ENCODE peak calls at places on chromosomes 13 and 19, in seven cellular contexts. M is IMR-90; W is effector memory CD4-positive, alpha-beta T cell; B is thoracic aorta; Q is left ventricle myocardium inferior; L is PC-3; K is tibial artery. J is an unnamed sample.

GRCh38 chr13:109729031-109729870 is 57.1 kb downstream of the IRS2 start:
- DNase-seq in K (no peak), Q (no peak), B (no peak), W (no peak), L (no peak), M (no peak), J (no peak)

GRCh38 chr13:110125613-110126272 is 181.2 kb downstream of the COL4A1 start:
- DNase-seq in W (no peak), L (no peak), B (no peak), M (no peak), Q (no peak), K (no peak), J (no peak)

GRCh38 chr19:56309511-56310185 is 5.0 kb downstream of the ZSCAN5A start:
- DNase-seq in W (peak; percentile 26), M (peak; percentile 4), B (no peak), K (no peak), L (peak; percentile 58), Q (peak; percentile 41), J (peak; percentile 64)

GRCh38 chr13:43520331-43520730 is 266.4 kb downstream of the ENOX1 start:
- DNase-seq in Q (no peak), K (no peak), M (no peak), W (no peak), B (no peak), L (no peak), J (no peak)

GRCh38 chr13:23572836-23573235 is 2.6 kb downstream of the TNFRSF19 start:
- DNase-seq in W (no peak), M (no peak), K (no peak), B (no peak), Q (no peak), L (no peak), J (no peak)

GRCh38 chr13:29849071-29849541 is 1.3 kb downstream of the UBL3 start:
- DNase-seq in M (peak; percentile 22), L (peak; percentile 40), K (no peak), Q (no peak), B (no peak), W (peak; percentile 16), J (no peak)

GRCh38 chr13:76622336-76623045 is 263.7 kb downstream of the KCTD12 start:
- DNase-seq in B (no peak), Q (peak; percentile 19), W (no peak), L (no peak), M (no peak), K (no peak), J (peak; percentile 63)

GRCh38 chr19:49894879-49895565 is 1.7 kb downstream of the IL4I1 start:
- DNase-seq in M (no peak), Q (no peak), K (no peak), L (no peak), B (no peak), W (peak; percentile 45), J (no peak)

GRCh38 chr19:55368701-55369563 is 1.3 kb downstream of the IL11 start:
- DNase-seq in B (no peak), Q (no peak), L (peak; percentile 67), K (no peak), W (no peak), M (peak; percentile 49), J (no peak)

GRCh38 chr19:36916991-36917390 is 859 bp downstream of the ZNF568 start:
- DNase-seq in L (no peak), B (no peak), M (peak; percentile 33), Q (no peak), K (no peak), W (no peak), J (no peak)

GRCh38 chr19:15417699-15418098 is 1.1 kb downstream of the AKAP8L start:
- DNase-seq in W (no peak), B (no peak), K (peak; percentile 65), Q (no peak), M (no peak), L (peak; percentile 6), J (no peak)
- H3K4me1 ChIP-seq in W (peaks cover 22% of the 10 kb centered on the region), B (peaks cover 25% of the 10 kb centered on the region), K (peaks cover 35% of the 10 kb centered on the region), Q (peaks cover 84% of the 10 kb centered on the region), M (peaks cover 17% of the 10 kb centered on the region), L (peaks cover 23% of the 10 kb centered on the region), J (peaks cover 14% of the 10 kb centered on the region)

GRCh38 chr19:51572415-51572814 is 1.3 kb downstream of the ZNF175 start:
- DNase-seq in W (no peak), B (no peak), L (peak; percentile 61), K (no peak), Q (no peak), M (peak; percentile 3), J (no peak)
- H3K4me3 ChIP-seq in W (no peak overlapping the region), B (peak overlapping the region; percentile 80), L (peak overlapping the region; percentile 81), K (peak overlapping the region; percentile 66), Q (peak overlapping the region; percentile 74), M (peak overlapping the region; percentile 74), J (peak overlapping the region; percentile 91)

DNA sequence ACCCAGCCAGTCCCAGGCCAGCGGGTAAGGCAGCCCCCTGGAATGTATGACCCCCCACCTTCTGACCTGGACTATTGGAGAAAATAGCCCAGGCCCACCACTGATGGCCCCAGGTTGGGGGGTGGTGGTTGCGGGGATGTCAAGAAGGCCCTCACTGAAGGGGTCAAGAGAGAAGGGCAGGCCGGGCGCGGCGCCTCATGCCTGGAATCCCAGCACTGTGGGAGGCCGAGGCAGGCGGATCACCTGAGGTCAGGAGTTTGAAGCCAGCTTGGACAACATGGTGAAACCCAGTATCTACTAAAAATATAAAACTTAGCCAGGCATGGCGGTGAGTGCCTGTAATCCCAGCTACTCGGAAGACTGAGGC is 1.5 kb upstream of the ADAMTSL5 start:
- DNase-seq in W (no peak), M (no peak), Q (no peak), L (no peak), B (no peak), K (no peak), J (no peak)
- H3K27me3 ChIP-seq in W (no peaks in the 10 kb centered on the region), M (no peaks in the 10 kb centered on the region), Q (peaks cover 52% of the 10 kb centered on the region), L (no peaks in the 10 kb centered on the region), B (no peaks in the 10 kb centered on the region), K (peaks cover 71% of the 10 kb centered on the region), J (peaks cover 39% of the 10 kb centered on the region)

DNA sequence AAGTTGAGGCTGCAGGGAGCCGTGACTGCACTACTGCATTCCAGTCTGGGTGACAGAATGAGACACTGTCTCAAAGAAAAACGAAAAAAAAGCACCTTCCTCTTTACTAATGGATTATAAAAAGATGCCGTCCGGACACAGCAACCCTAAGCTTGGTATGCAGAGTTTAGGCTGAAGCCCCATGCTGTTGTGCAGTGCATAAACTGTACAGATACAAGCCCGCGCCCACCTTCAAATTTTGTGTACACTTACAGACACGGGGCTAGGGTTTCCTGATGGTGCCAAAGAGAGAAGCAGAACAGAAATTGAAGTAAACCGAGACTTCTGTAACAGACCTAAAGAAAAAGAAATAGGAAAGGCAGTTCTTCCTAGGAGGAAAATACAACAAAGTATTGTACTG is 9.0 kb downstream of the LPAR6 start:
- DNase-seq in L (no peak), K (no peak), W (no peak), Q (no peak), M (no peak), B (no peak), J (no peak)
- H3K4me1 ChIP-seq in L (peaks cover 32% of the 10 kb centered on the region), K (peaks cover 23% of the 10 kb centered on the region), W (peaks cover 18% of the 10 kb centered on the region), Q (peaks cover 56% of the 10 kb centered on the region), M (peaks cover 5% of the 10 kb centered on the region), B (peaks cover 41% of the 10 kb centered on the region), J (no peaks in the 10 kb centered on the region)

DNA sequence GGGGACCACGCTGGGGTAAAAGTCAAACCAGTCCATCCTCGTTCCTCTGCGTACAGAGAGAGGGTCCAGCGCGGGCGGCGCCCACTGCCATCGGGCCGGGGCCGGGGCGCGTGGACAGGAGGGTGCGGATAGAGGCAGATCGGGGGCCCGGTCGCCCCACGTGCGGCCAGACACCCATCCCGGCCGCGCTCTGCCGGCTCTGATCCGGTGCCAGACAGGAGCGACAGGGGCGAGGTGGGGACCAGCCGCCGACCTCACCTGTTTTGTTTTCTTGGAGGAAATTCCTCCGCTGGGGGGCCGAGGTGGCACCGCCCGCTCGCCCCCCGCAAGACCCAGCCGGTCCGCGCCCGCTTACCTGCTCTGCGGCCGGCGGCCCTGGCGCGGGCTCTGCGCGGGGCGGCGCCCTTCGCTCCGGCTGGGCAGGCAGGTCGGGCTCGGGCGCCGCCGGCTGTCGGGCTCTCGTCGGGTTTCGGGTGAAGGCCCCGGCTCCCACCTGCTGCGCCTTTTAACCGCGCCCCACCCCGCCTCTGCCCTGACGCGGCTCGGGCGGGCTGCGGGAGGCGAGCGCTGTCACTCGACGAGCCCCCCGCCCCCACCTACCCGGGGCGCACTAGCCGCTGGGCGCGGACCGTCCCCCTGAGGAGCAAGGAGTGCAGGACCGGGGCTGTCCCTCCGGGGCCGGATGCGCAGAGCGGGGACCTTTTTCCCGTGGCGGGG is at the start of gene GJB6:
- DNase-seq in B (no peak), L (no peak), K (no peak), W (no peak), M (no peak), Q (no peak), J (no peak)
- H3K4me3 ChIP-seq in B (peak within 1 kb of the TSS; percentile 49), L (peak within 1 kb of the TSS; percentile 51), K (peak within 1 kb of the TSS; percentile 28), W (peak within 1 kb of the TSS; percentile 62), M (no peak within 1 kb of the TSS), Q (peak within 1 kb of the TSS; percentile 58), J (no peak within 1 kb of the TSS)

GRCh38 chr19:39509233-39509632 is 5.7 kb upstream of the SELENOV start:
- DNase-seq in B (no peak), W (no peak), Q (no peak), L (no peak), K (no peak), M (no peak), J (no peak)
- H3K27me3 ChIP-seq in B (peaks cover 17% of the 10 kb centered on the region), W (peaks cover 20% of the 10 kb centered on the region), Q (peaks cover 100% of the 10 kb centered on the region), L (no peaks in the 10 kb centered on the region), K (peaks cover 84% of the 10 kb centered on the region), M (peaks cover 35% of the 10 kb centered on the region), J (peaks cover 6% of the 10 kb centered on the region)

DNA sequence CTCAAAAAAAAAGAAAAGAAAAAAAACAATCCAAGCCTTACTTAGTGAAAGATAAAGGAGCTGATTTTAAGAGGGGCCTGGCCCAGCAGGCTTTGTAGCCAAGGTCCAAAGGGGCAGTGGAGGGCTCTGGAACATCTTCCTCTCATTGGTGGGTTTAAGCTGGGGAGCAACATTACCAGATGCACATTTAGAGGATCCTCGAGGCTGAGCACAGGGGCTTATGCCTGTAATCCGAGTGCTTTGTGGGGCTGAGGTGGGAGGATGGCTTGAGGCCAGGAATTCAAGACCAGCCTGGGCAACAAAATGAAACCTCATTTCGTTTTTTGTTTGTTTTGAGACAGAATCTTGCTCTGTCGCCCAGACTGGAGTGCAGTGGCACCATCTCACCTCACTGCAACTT is 8.0 kb upstream of the TMEM160 start:
- DNase-seq in M (no peak), L (no peak), Q (no peak), W (no peak), B (no peak), K (no peak), J (no peak)
- H3K4me1 ChIP-seq in M (peaks cover 8% of the 10 kb centered on the region), L (no peaks in the 10 kb centered on the region), Q (no peaks in the 10 kb centered on the region), W (no peaks in the 10 kb centered on the region), B (no peaks in the 10 kb centered on the region), K (no peaks in the 10 kb centered on the region), J (no peaks in the 10 kb centered on the region)